ENCODE peak calls at places on chromosomes 12 and 14, in nine cellular contexts. I is coronary artery; A is glomerular endothelial cell; E is CD4-positive, alpha-beta memory T cell; U is globus pallidus; D is activated T-cell treated with anti-CD3 and anti-CD28 coated beads for 1 hour; F is fibroblast of villous mesenchyme; C is left colon; H is OCI-LY7. M is an unnamed sample.

GRCh38 chr12:106645074-106645421 is 62.2 kb downstream of the RFX4 start:
- DNase-seq in I (no peak), A (no peak), E (no peak), U (peak), D (no peak), F (no peak), C (peak), H (no peak), M (peak)

GRCh38 chr12:1912580-1913376 is 5.7 kb downstream of the CACNA2D4 start:
- DNase-seq in I (peak), A (no peak), E (no peak), U (no peak), D (no peak), F (no peak), C (no peak), H (no peak), M (no peak)

GRCh38 chr14:104293851-104294627 is 155.7 kb downstream of the KIF26A start:
- DNase-seq in I (peak), A (no peak), E (no peak), U (no peak), D (no peak), F (no peak), C (peak), H (peak), M (no peak)

GRCh38 chr12:11705010-11705409 is 55.5 kb downstream of the ETV6 start:
- DNase-seq in I (no peak), A (no peak), E (no peak), U (no peak), D (no peak), F (peak), C (no peak), H (no peak), M (no peak)

GRCh38 chr14:104843006-104843405 is 22.1 kb upstream of the CEP170B start:
- DNase-seq in I (no peak), A (no peak), E (no peak), U (no peak), D (no peak), F (no peak), C (no peak), H (no peak), M (no peak)

GRCh38 chr12:57089259-57090245 is 638 bp downstream of the NAB2 start:
- DNase-seq in I (peak), A (no peak), E (peak), U (peak), D (peak), F (peak), C (peak), H (peak), M (peak)

GRCh38 chr12:49796155-49796554 is 32.1 kb downstream of the NCKAP5L start:
- DNase-seq in I (no peak), A (no peak), E (no peak), U (no peak), D (no peak), F (no peak), C (no peak), H (no peak), M (no peak)

GRCh38 chr14:29627141-29627540 is 300.5 kb downstream of the PRKD1 start:
- DNase-seq in I (no peak), A (no peak), E (no peak), U (no peak), D (no peak), F (no peak), C (no peak), H (no peak), M (no peak)

GRCh38 chr14:55417955-55418354 is 6.3 kb upstream of the ATG14 start:
- DNase-seq in I (no peak), A (no peak), E (no peak), U (no peak), D (no peak), F (no peak), C (no peak), H (no peak), M (no peak)

GRCh38 chr14:104313674-104314073 is 175.3 kb downstream of the KIF26A start:
- DNase-seq in I (peak), A (no peak), E (no peak), U (no peak), D (no peak), F (no peak), C (no peak), H (no peak), M (no peak)

GRCh38 chr12:62848418-62848817 is 86.5 kb downstream of the PPM1H start:
- DNase-seq in I (no peak), A (no peak), E (no peak), U (no peak), D (no peak), F (peak), C (no peak), H (no peak), M (no peak)

GRCh38 chr14:67228325-67228984 is 12.8 kb upstream of the PALS1 start:
- DNase-seq in I (no peak), A (no peak), E (no peak), U (no peak), D (no peak), F (peak), C (no peak), H (no peak), M (no peak)

GRCh38 chr12:84551373-84551772 is 361.2 kb downstream of the SLC6A15 start:
- DNase-seq in I (no peak), A (no peak), E (no peak), U (no peak), D (no peak), F (no peak), C (no peak), H (no peak), M (no peak)

GRCh38 chr14:54572316-54572715 is 5.4 kb downstream of the SAMD4A start:
- DNase-seq in I (no peak), A (no peak), E (peak), U (no peak), D (no peak), F (peak), C (no peak), H (peak), M (peak)

GRCh38 chr14:95623195-95623594 is 63.0 kb upstream of the TCL1B start:
- DNase-seq in I (no peak), A (no peak), E (no peak), U (no peak), D (no peak), F (peak), C (no peak), H (no peak), M (no peak)

GRCh38 chr14:80518173-80518572 is 306.9 kb upstream of the DIO2 start:
- DNase-seq in I (no peak), A (no peak), E (no peak), U (no peak), D (no peak), F (no peak), C (no peak), H (no peak), M (no peak)

GRCh38 chr12:1504304-1505150 is 89.9 kb downstream of the FBXL14 start:
- DNase-seq in I (no peak), A (no peak), E (no peak), U (no peak), D (no peak), F (no peak), C (no peak), H (no peak), M (no peak)

GRCh38 chr14:95522116-95522515 is 5.7 kb upstream of the SYNE3 start:
- DNase-seq in I (no peak), A (no peak), E (no peak), U (no peak), D (no peak), F (no peak), C (no peak), H (no peak), M (no peak)

M was measured in cerebellar cortex.